ENCODE peak calls at places on chromosomes 12 and 14, in six cellular contexts. M, R, F, X, D and Z are unnamed samples.

GRCh38 chr12:15732341-15733061 is 56.7 kb downstream of the EPS8 start:
- DNase-seq in D (no peak), X (no peak), F (peak; percentile 90), M (peak; percentile 57), R (no peak), Z (no peak)

GRCh38 chr12:101685121-101685520 is 12.3 kb upstream of the CHPT1 start:
- DNase-seq in R (no peak), D (no peak), X (no peak), M (no peak), F (no peak), Z (no peak)

GRCh38 chr12:65277994-65278575 is 398 bp upstream of the MSRB3 start:
- DNase-seq in D (no peak), X (no peak), F (no peak), R (no peak), M (no peak), Z (no peak)

GRCh38 chr14:80385340-80385739 is 174.0 kb upstream of the DIO2 start:
- DNase-seq in F (no peak), R (no peak), D (no peak), M (no peak), X (no peak), Z (no peak)

GRCh38 chr14:30770376-30770775 is 104.0 kb upstream of the COCH start:
- DNase-seq in X (no peak), F (no peak), M (no peak), D (no peak), R (no peak), Z (no peak)

GRCh38 chr12:131920902-131921840 is 7.9 kb upstream of the PUS1 start:
- DNase-seq in X (no peak), D (peak; percentile 58), R (no peak), F (no peak), M (no peak), Z (no peak)

GRCh38 chr12:109330282-109330681 is 17.4 kb upstream of the MYO1H start:
- DNase-seq in X (no peak), M (no peak), R (no peak), D (no peak), F (no peak), Z (no peak)

GRCh38 chr14:28653521-28653920 is 113.1 kb upstream of the FOXG1 start:
- DNase-seq in F (no peak), D (no peak), M (no peak), X (no peak), R (no peak), Z (no peak)

GRCh38 chr12:67929373-67929772 is 59.9 kb upstream of the IFNG-AS1 start:
- DNase-seq in D (no peak), X (no peak), M (no peak), F (no peak), R (no peak), Z (no peak)

GRCh38 chr14:99408286-99408970 is 72.2 kb downstream of the SETD3 start:
- DNase-seq in D (no peak), M (no peak), R (no peak), F (no peak), X (no peak), Z (no peak)

GRCh38 chr12:106681210-106681609 is 93.3 kb upstream of the RIC8B start:
- DNase-seq in R (no peak), D (no peak), F (no peak), X (no peak), M (no peak), Z (no peak)